ENCODE peak calls at places on chromosomes 12 and 14, in five cellular contexts. N, M, D, R and I are unnamed samples.

GRCh38 chr12:59459966-59460365 is 135.9 kb upstream of the SLC16A7 start:
- DNase-seq in D (no peak), M (no peak), N (no peak), R (no peak), I (no peak)

GRCh38 chr12:103493199-103493598 is 2.6 kb downstream of the C12orf42 start:
- DNase-seq in N (no peak), M (no peak), D (no peak), R (no peak), I (no peak)

GRCh38 chr12:103313894-103314293 is 181.9 kb downstream of the C12orf42 start:
- DNase-seq in R (no peak), D (no peak), N (peak; percentile 26), M (no peak), I (no peak)

GRCh38 chr12:6084969-6085450 is 39.5 kb downstream of the VWF start:
- DNase-seq in R (no peak), M (no peak), N (no peak), D (no peak), I (no peak)

GRCh38 chr14:77603654-77604270 is 12.7 kb downstream of the SPTLC2 start:
- DNase-seq in R (peak; percentile 37), D (peak; percentile 24), N (no peak), M (no peak), I (no peak)

GRCh38 chr14:67492538-67492937 is 4.0 kb upstream of the TMEM229B start:
- DNase-seq in D (no peak), N (no peak), R (no peak), M (no peak), I (no peak)

GRCh38 chr12:89134213-89134770 is 218.0 kb downstream of the DUSP6 start:
- DNase-seq in D (peak; percentile 12), N (no peak), M (no peak), R (no peak), I (peak; percentile 22)

GRCh38 chr12:65892905-65893304 is 68.6 kb downstream of the HMGA2 start:
- DNase-seq in D (no peak), M (no peak), N (no peak), R (no peak), I (no peak)

GRCh38 chr12:13101854-13102375 is 1.6 kb downstream of the GSG1 start:
- DNase-seq in R (no peak), N (no peak), D (peak; percentile 62), M (no peak), I (no peak)

GRCh38 chr14:26204954-26205479 is 392.8 kb downstream of the NOVA1 start:
- DNase-seq in M (peak; percentile 71), D (no peak), N (no peak), R (no peak), I (no peak)

GRCh38 chr12:57069522-57069921 is 9.1 kb downstream of the NEMP1 start:
- DNase-seq in R (peak; percentile 48), D (peak; percentile 81), M (no peak), N (no peak), I (peak; percentile 72)

GRCh38 chr12:12926571-12927071 is 25.3 kb downstream of the GPRC5D start:
- DNase-seq in M (no peak), N (no peak), R (no peak), D (no peak), I (no peak)

GRCh38 chr14:54946500-54946899 is 43.9 kb upstream of the GCH1 start:
- DNase-seq in N (no peak), R (no peak), M (no peak), D (no peak), I (no peak)

GRCh38 chr14:101471723-101472517 is 89.4 kb upstream of the DIO3 start:
- DNase-seq in N (no peak), M (peak; percentile 19), D (no peak), R (no peak), I (no peak)

GRCh38 chr12:58346032-58346632 is 404.8 kb downstream of the ATP23 start:
- DNase-seq in M (no peak), N (no peak), D (peak; percentile 4), R (peak; percentile 49), I (peak; percentile 12)

GRCh38 chr12:71636704-71637115 is 26.9 kb downstream of the ZFC3H1 start:
- DNase-seq in N (peak; percentile 12), M (no peak), R (peak; percentile 48), D (peak; percentile 70), I (peak; percentile 57)

GRCh38 chr12:113949321-113950305 is 16.5 kb downstream of the RBM19 start:
- DNase-seq in M (no peak), D (no peak), N (no peak), R (no peak), I (no peak)

GRCh38 chr14:81162941-81163340 is 57.8 kb downstream of the GTF2A1 start:
- DNase-seq in R (no peak), N (no peak), M (no peak), D (no peak), I (peak; percentile 23)

GRCh38 chr14:81165188-81165587 is 55.6 kb downstream of the GTF2A1 start:
- DNase-seq in M (no peak), D (peak; percentile 56), N (no peak), R (no peak), I (no peak)

GRCh38 chr14:81161749-81162148 is 59.0 kb downstream of the GTF2A1 start:
- DNase-seq in D (no peak), M (no peak), R (no peak), N (no peak), I (no peak)

GRCh38 chr14:81166126-81166525 is 54.6 kb downstream of the GTF2A1 start:
- DNase-seq in R (no peak), N (no peak), D (peak; percentile 25), M (no peak), I (no peak)

DNA sequence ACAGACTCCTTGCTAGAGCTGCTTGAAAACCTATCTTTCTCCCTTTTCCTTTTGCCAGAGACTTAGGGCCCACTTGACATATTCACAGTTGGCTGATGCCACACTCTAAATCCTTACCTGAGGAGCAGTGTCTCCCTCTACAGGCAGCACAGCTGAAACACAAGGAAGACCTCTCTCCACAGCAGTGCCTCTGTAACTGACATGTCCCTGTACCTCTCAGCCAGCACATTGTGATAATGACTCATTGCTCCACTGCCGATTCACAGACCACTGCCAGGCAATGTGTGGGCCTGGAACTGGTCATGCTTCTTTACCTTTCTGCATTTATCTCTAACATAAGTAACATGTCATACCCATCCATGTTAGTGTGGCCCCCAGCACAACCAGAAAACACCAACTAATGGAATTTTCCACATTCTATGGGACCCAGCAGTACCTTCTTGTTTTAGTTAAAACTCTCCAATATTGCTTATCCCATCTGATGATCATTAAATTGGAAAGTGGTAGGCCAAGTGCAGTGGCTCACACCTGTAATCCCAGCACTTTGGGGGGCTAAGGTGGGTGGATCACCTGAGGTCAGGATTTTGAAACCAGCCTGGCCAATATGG is 56.5 kb downstream of the GTF2A1 start:
- DNase-seq in R (peak; percentile 33), M (peak; percentile 77), N (peak; percentile 48), D (peak; percentile 78), I (peak; percentile 83)
- TF ChIP-seq SRF in R (no peak), M (no peak), N (no peak), D (no peak), I (no peak)

GRCh38 chr14:93969082-93969828 is 7.1 kb downstream of the ASB2 start:
- DNase-seq in D (no peak), N (no peak), R (no peak), M (no peak), I (no peak)
- H3K4me1 ChIP-seq in D (peaks cover 40% of the 10 kb centered on the region), N (peaks cover 92% of the 10 kb centered on the region), R (no peaks in the 10 kb centered on the region), M (no peaks in the 10 kb centered on the region), I (peaks cover 23% of the 10 kb centered on the region)

GRCh38 chr12:126791122-126791521 is 1475.8 kb upstream of the TMEM132C start:
- DNase-seq in M (no peak), R (no peak), D (no peak), N (no peak), I (no peak)
- TF ChIP-seq SRF in M (no peak), R (no peak), D (no peak), N (no peak), I (no peak)

DNA sequence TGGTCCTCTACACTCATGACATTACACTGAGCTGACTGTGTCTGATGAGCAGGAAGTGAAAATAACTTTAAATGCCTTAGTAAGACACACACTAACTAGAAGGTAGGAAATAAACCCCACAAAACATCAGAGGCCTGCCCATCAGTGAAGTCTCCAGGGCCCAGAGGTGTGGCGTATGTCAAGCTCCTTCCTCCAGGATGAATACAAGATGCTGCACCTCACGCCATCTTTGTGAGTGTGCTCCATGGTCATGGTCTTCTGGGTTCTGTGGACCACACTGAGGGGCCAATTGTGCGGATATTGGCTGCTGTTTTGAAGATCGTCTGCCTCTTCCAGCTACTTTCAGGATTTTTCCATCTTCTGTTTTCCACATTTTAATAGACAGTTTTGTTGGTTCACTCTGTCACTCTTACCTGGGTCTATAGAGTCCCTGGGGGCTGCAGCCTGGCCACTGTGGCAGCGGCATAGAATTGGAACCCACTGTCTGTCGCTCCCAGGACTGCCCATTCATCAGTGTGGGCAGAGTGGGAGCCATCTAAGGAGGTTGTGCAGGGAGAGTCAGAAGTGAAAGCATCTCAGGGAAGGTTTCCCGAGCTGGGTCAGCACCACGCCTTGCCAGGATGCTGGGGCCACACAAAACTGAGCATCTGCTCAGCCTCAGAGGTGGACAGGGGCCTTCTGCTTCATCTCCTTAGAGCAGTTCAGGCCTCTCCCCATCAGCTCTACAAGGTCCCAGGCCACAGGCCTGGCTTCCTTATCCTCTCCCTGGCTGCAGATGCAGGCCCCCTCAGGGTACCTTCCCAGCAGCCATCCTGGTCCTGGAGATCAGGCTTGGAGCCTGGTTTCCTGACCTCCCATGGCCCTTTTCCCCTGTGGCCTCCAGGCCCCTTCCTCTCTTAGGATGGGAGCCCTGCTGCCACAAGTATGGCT is 57.5 kb upstream of the C14orf180 start:
- DNase-seq in R (no peak), D (no peak), N (no peak), M (no peak), I (no peak)
- H3K4me1 ChIP-seq in R (no peaks in the 10 kb centered on the region), D (no peaks in the 10 kb centered on the region), N (no peaks in the 10 kb centered on the region), M (no peaks in the 10 kb centered on the region), I (no peaks in the 10 kb centered on the region)

GRCh38 chr12:80364056-80364455 is 80.0 kb upstream of the PTPRQ start:
- DNase-seq in R (no peak), N (no peak), M (no peak), D (no peak), I (no peak)
- TF ChIP-seq SRF in R (no peak), N (no peak), M (no peak), D (no peak), I (no peak)

GRCh38 chr14:68959035-68959434 is 20.1 kb downstream of the ACTN1 start:
- DNase-seq in M (no peak), D (no peak), R (no peak), N (no peak), I (no peak)

GRCh38 chr14:68955164-68955921 is 23.8 kb downstream of the ACTN1 start:
- DNase-seq in N (no peak), D (peak; percentile 93), R (no peak), M (no peak), I (no peak)

GRCh38 chr14:68958553-68958952 is 20.5 kb downstream of the ACTN1 start:
- DNase-seq in D (no peak), N (no peak), R (no peak), M (no peak), I (no peak)

GRCh38 chr14:68957688-68958248 is 21.3 kb downstream of the ACTN1 start:
- DNase-seq in R (no peak), N (no peak), M (no peak), D (no peak), I (no peak)

DNA sequence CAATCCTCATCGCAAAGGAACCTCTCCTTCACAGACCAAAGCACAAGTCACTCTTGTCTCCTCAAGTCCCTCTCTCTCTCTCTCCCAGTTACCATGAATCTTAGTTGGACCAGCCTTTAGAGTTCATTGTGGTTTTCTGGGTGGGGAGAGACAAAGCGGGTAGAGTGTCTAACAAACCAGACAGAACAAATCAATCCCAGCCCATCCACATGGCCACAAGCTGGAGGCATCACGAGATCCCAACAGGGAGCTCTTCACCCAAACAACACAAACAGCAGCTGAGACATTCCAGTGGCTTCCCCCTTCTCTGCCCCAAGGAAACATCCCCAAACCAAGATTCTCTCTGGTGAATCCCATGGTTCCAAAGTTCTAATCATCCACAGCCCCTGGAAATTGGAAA is 22.4 kb downstream of the ACTN1 start:
- DNase-seq in M (no peak), D (no peak), N (no peak), R (no peak), I (no peak)
- H3K4me1 ChIP-seq in M (peaks cover 9% of the 10 kb centered on the region), D (peaks cover 96% of the 10 kb centered on the region), N (peaks cover 11% of the 10 kb centered on the region), R (peaks cover 16% of the 10 kb centered on the region), I (peaks cover 42% of the 10 kb centered on the region)